ENCODE peak calls at places on chromosome 18, in four cellular contexts. One of them, this sample, is unnamed.

GRCh38 chr18:50004013-50004412 is 190.7 kb upstream of the ACAA2 start:
- DNase-seq in GM13977: no peak
- DNase-seq in cardiac muscle cell: no peak
- DNase-seq in HTR-8/SVneo: no peak
- DNase-seq in this sample: no peak

GRCh38 chr18:24397131-24397693 is 412 bp downstream of the OSBPL1A start:
- DNase-seq in HTR-8/SVneo: peak; percentile 13
- DNase-seq in cardiac muscle cell: peak; percentile 79
- DNase-seq in GM13977: peak; percentile 23
- DNase-seq in this sample: peak; percentile 67

GRCh38 chr18:34352385-34353163 is 127.9 kb upstream of the NOL4 start:
- DNase-seq in cardiac muscle cell: no peak
- DNase-seq in HTR-8/SVneo: no peak
- DNase-seq in GM13977: no peak
- DNase-seq in this sample: no peak

GRCh38 chr18:65938592-65939372 is 188.0 kb downstream of the CDH7 start:
- DNase-seq in HTR-8/SVneo: no peak
- DNase-seq in GM13977: peak; percentile 13
- DNase-seq in cardiac muscle cell: peak; percentile 13
- DNase-seq in this sample: no peak

GRCh38 chr18:70243131-70243530 is 37.6 kb upstream of the RTTN start:
- DNase-seq in GM13977: no peak
- DNase-seq in cardiac muscle cell: no peak
- DNase-seq in HTR-8/SVneo: no peak
- DNase-seq in this sample: peak; percentile 28

GRCh38 chr18:13269599-13270011 is 51.0 kb downstream of the LDLRAD4 start:
- DNase-seq in GM13977: no peak
- DNase-seq in cardiac muscle cell: peak; percentile 9
- DNase-seq in HTR-8/SVneo: no peak
- DNase-seq in this sample: peak; percentile 46

GRCh38 chr18:77191241-77191751 is 58.4 kb upstream of the GALR1 start:
- DNase-seq in HTR-8/SVneo: no peak
- DNase-seq in GM13977: no peak
- DNase-seq in cardiac muscle cell: peak; percentile 56
- DNase-seq in this sample: no peak

GRCh38 chr18:57603871-57604270 is 17.4 kb upstream of the FECH start:
- DNase-seq in HTR-8/SVneo: no peak
- DNase-seq in cardiac muscle cell: no peak
- DNase-seq in GM13977: no peak
- DNase-seq in this sample: no peak

GRCh38 chr18:58863539-58864145 is 1.0 kb upstream of the ZNF532 start:
- DNase-seq in HTR-8/SVneo: peak; percentile 19
- DNase-seq in cardiac muscle cell: peak; percentile 61
- DNase-seq in GM13977: peak; percentile 68
- DNase-seq in this sample: no peak

GRCh38 chr18:79574938-79575525 is 104.6 kb upstream of the CTDP1 start:
- DNase-seq in HTR-8/SVneo: no peak
- DNase-seq in GM13977: no peak
- DNase-seq in cardiac muscle cell: no peak
- DNase-seq in this sample: no peak

GRCh38 chr18:58354791-58355190 is 274.1 kb downstream of the ALPK2 start:
- DNase-seq in GM13977: no peak
- DNase-seq in cardiac muscle cell: no peak
- DNase-seq in HTR-8/SVneo: no peak
- DNase-seq in this sample: no peak

GRCh38 chr18:78904179-78904531 is 75.5 kb upstream of the SALL3 start:
- DNase-seq in GM13977: no peak
- DNase-seq in cardiac muscle cell: no peak
- DNase-seq in HTR-8/SVneo: no peak
- DNase-seq in this sample: no peak

GRCh38 chr18:69250305-69251151 is 150.2 kb upstream of the DOK6 start:
- DNase-seq in GM13977: no peak
- DNase-seq in HTR-8/SVneo: no peak
- DNase-seq in cardiac muscle cell: peak; percentile 82
- DNase-seq in this sample: no peak

GRCh38 chr18:45837283-45838070 is 12.0 kb downstream of the SIGLEC15 start:
- DNase-seq in GM13977: no peak
- DNase-seq in HTR-8/SVneo: no peak
- DNase-seq in cardiac muscle cell: peak; percentile 64
- DNase-seq in this sample: peak; percentile 68

GRCh38 chr18:35324926-35325655 is 19.1 kb downstream of the ZNF24 start:
- DNase-seq in GM13977: no peak
- DNase-seq in cardiac muscle cell: no peak
- DNase-seq in HTR-8/SVneo: no peak
- DNase-seq in this sample: no peak

GRCh38 chr18:49743296-49743567 is 70.1 kb downstream of the ACAA2 start:
- DNase-seq in GM13977: no peak
- DNase-seq in HTR-8/SVneo: no peak
- DNase-seq in cardiac muscle cell: no peak
- DNase-seq in this sample: no peak

GRCh38 chr18:5975111-5975622 is 79.8 kb upstream of the TMEM200C start:
- DNase-seq in cardiac muscle cell: peak; percentile 49
- DNase-seq in GM13977: peak; percentile 62
- DNase-seq in HTR-8/SVneo: no peak
- DNase-seq in this sample: no peak

GRCh38 chr18:44320619-44321460 is 359.8 kb upstream of the SETBP1 start:
- DNase-seq in HTR-8/SVneo: no peak
- DNase-seq in cardiac muscle cell: no peak
- DNase-seq in GM13977: no peak
- DNase-seq in this sample: no peak

GRCh38 chr18:37270046-37270665 is 295.4 kb downstream of the CELF4 start:
- DNase-seq in cardiac muscle cell: peak; percentile 72
- DNase-seq in GM13977: no peak
- DNase-seq in HTR-8/SVneo: peak; percentile 9
- DNase-seq in this sample: peak; percentile 67